ENCODE peak calls at places on chromosomes 16 and 17, in seven cellular contexts. One of them, this sample, is unnamed.

GRCh38 chr17:3715296-3715695 is 8.4 kb upstream of the HASPIN start:
- DNase-seq in uterus: no peak
- DNase-seq in NCI-H1105 treated with DMSO at 0.1 percent for 48 hours: no peak
- DNase-seq in heart left ventricle: no peak
- DNase-seq in A549: no peak
- DNase-seq in C1 segment of cervical spinal cord: no peak
- DNase-seq in NCI-H460: no peak
- DNase-seq in this sample: no peak

GRCh38 chr17:67615011-67615561 is 102.7 kb upstream of the NOL11 start:
- DNase-seq in uterus: no peak
- DNase-seq in NCI-H1105 treated with DMSO at 0.1 percent for 48 hours: peak
- DNase-seq in heart left ventricle: no peak
- DNase-seq in A549: no peak
- DNase-seq in C1 segment of cervical spinal cord: no peak
- DNase-seq in NCI-H460: no peak
- DNase-seq in this sample: peak

GRCh38 chr17:35684046-35684802 is 47.2 kb upstream of the RASL10B start:
- DNase-seq in uterus: no peak
- DNase-seq in NCI-H1105 treated with DMSO at 0.1 percent for 48 hours: no peak
- DNase-seq in heart left ventricle: no peak
- DNase-seq in A549: no peak
- DNase-seq in C1 segment of cervical spinal cord: no peak
- DNase-seq in NCI-H460: no peak
- DNase-seq in this sample: no peak

GRCh38 chr17:45902892-45903346 is 8.6 kb downstream of the MAPT start:
- DNase-seq in uterus: no peak
- DNase-seq in NCI-H1105 treated with DMSO at 0.1 percent for 48 hours: peak
- DNase-seq in heart left ventricle: no peak
- DNase-seq in A549: no peak
- DNase-seq in C1 segment of cervical spinal cord: no peak
- DNase-seq in NCI-H460: no peak
- DNase-seq in this sample: peak

GRCh38 chr16:3264137-3265036 is 8.0 kb upstream of the MEFV start:
- DNase-seq in uterus: peak
- DNase-seq in NCI-H1105 treated with DMSO at 0.1 percent for 48 hours: peak
- DNase-seq in heart left ventricle: peak
- DNase-seq in A549: peak
- DNase-seq in C1 segment of cervical spinal cord: peak
- DNase-seq in NCI-H460: peak
- DNase-seq in this sample: peak

GRCh38 chr17:860805-861204 is 78.7 kb downstream of the MRM3 start:
- DNase-seq in uterus: no peak
- DNase-seq in NCI-H1105 treated with DMSO at 0.1 percent for 48 hours: no peak
- DNase-seq in heart left ventricle: no peak
- DNase-seq in A549: no peak
- DNase-seq in C1 segment of cervical spinal cord: no peak
- DNase-seq in NCI-H460: no peak
- DNase-seq in this sample: no peak

GRCh38 chr17:21354796-21355385 is 21.3 kb upstream of the KCNJ12 start:
- DNase-seq in uterus: no peak
- DNase-seq in NCI-H1105 treated with DMSO at 0.1 percent for 48 hours: no peak
- DNase-seq in heart left ventricle: peak
- DNase-seq in A549: no peak
- DNase-seq in C1 segment of cervical spinal cord: no peak
- DNase-seq in NCI-H460: no peak
- DNase-seq in this sample: no peak

GRCh38 chr16:21611546-21612384 is 12.4 kb downstream of the METTL9 start:
- DNase-seq in uterus: no peak
- DNase-seq in NCI-H1105 treated with DMSO at 0.1 percent for 48 hours: no peak
- DNase-seq in heart left ventricle: no peak
- DNase-seq in A549: no peak
- DNase-seq in C1 segment of cervical spinal cord: no peak
- DNase-seq in NCI-H460: peak
- DNase-seq in this sample: no peak

GRCh38 chr16:77211880-77212735 is 12.9 kb downstream of the SYCE1L start:
- DNase-seq in uterus: peak
- DNase-seq in NCI-H1105 treated with DMSO at 0.1 percent for 48 hours: peak
- DNase-seq in heart left ventricle: peak
- DNase-seq in A549: peak
- DNase-seq in C1 segment of cervical spinal cord: no peak
- DNase-seq in NCI-H460: no peak
- DNase-seq in this sample: peak

GRCh38 chr17:74552037-74552436 is 6.1 kb upstream of the CD300C start:
- DNase-seq in uterus: no peak
- DNase-seq in NCI-H1105 treated with DMSO at 0.1 percent for 48 hours: no peak
- DNase-seq in heart left ventricle: no peak
- DNase-seq in A549: no peak
- DNase-seq in C1 segment of cervical spinal cord: no peak
- DNase-seq in NCI-H460: no peak
- DNase-seq in this sample: no peak

GRCh38 chr17:57522436-57523005 is 222.6 kb downstream of the CCDC182 start:
- DNase-seq in uterus: no peak
- DNase-seq in NCI-H1105 treated with DMSO at 0.1 percent for 48 hours: no peak
- DNase-seq in heart left ventricle: no peak
- DNase-seq in A549: no peak
- DNase-seq in C1 segment of cervical spinal cord: no peak
- DNase-seq in NCI-H460: no peak
- DNase-seq in this sample: no peak

GRCh38 chr16:75527825-75528299 is 8.0 kb downstream of the CHST5 start:
- DNase-seq in uterus: no peak
- DNase-seq in NCI-H1105 treated with DMSO at 0.1 percent for 48 hours: no peak
- DNase-seq in heart left ventricle: no peak
- DNase-seq in A549: no peak
- DNase-seq in C1 segment of cervical spinal cord: no peak
- DNase-seq in NCI-H460: no peak
- DNase-seq in this sample: no peak

GRCh38 chr17:75430159-75430748 is 24.8 kb upstream of the GRB2 start:
- DNase-seq in uterus: no peak
- DNase-seq in NCI-H1105 treated with DMSO at 0.1 percent for 48 hours: no peak
- DNase-seq in heart left ventricle: no peak
- DNase-seq in A549: peak
- DNase-seq in C1 segment of cervical spinal cord: no peak
- DNase-seq in NCI-H460: peak
- DNase-seq in this sample: no peak

GRCh38 chr17:752002-752619 is at the start of gene GEMIN4:
- DNase-seq in uterus: peak
- DNase-seq in NCI-H1105 treated with DMSO at 0.1 percent for 48 hours: peak
- DNase-seq in heart left ventricle: peak
- DNase-seq in A549: peak
- DNase-seq in C1 segment of cervical spinal cord: peak
- DNase-seq in NCI-H460: peak
- DNase-seq in this sample: peak

GRCh38 chr16:57538235-57538711 is 1.9 kb upstream of the CCDC102A start:
- DNase-seq in uterus: peak
- DNase-seq in NCI-H1105 treated with DMSO at 0.1 percent for 48 hours: no peak
- DNase-seq in heart left ventricle: no peak
- DNase-seq in A549: no peak
- DNase-seq in C1 segment of cervical spinal cord: no peak
- DNase-seq in NCI-H460: no peak
- DNase-seq in this sample: no peak

GRCh38 chr16:70635356-70636016 is 10.9 kb upstream of the IL34 start:
- DNase-seq in uterus: no peak
- DNase-seq in NCI-H1105 treated with DMSO at 0.1 percent for 48 hours: no peak
- DNase-seq in heart left ventricle: no peak
- DNase-seq in A549: no peak
- DNase-seq in C1 segment of cervical spinal cord: no peak
- DNase-seq in NCI-H460: no peak
- DNase-seq in this sample: no peak

GRCh38 chr17:7579839-7580630 is 597 bp downstream of the CD68 start:
- DNase-seq in uterus: no peak
- DNase-seq in NCI-H1105 treated with DMSO at 0.1 percent for 48 hours: no peak
- DNase-seq in heart left ventricle: no peak
- DNase-seq in A549: no peak
- DNase-seq in C1 segment of cervical spinal cord: no peak
- DNase-seq in NCI-H460: no peak
- DNase-seq in this sample: no peak

GRCh38 chr17:77223642-77224420 is 83.1 kb downstream of the SEC14L1 start:
- DNase-seq in uterus: no peak
- DNase-seq in NCI-H1105 treated with DMSO at 0.1 percent for 48 hours: no peak
- DNase-seq in heart left ventricle: no peak
- DNase-seq in A549: no peak
- DNase-seq in C1 segment of cervical spinal cord: no peak
- DNase-seq in NCI-H460: no peak
- DNase-seq in this sample: no peak

GRCh38 chr16:14057878-14058382 is 13.2 kb upstream of the MRTFB start:
- DNase-seq in uterus: peak
- DNase-seq in NCI-H1105 treated with DMSO at 0.1 percent for 48 hours: no peak
- DNase-seq in heart left ventricle: no peak
- DNase-seq in A549: no peak
- DNase-seq in C1 segment of cervical spinal cord: no peak
- DNase-seq in NCI-H460: no peak
- DNase-seq in this sample: no peak

GRCh38 chr17:70810609-70811008 is 641.3 kb downstream of the KCNJ2 start:
- DNase-seq in uterus: no peak
- DNase-seq in NCI-H1105 treated with DMSO at 0.1 percent for 48 hours: no peak
- DNase-seq in heart left ventricle: no peak
- DNase-seq in A549: no peak
- DNase-seq in C1 segment of cervical spinal cord: no peak
- DNase-seq in NCI-H460: no peak
- DNase-seq in this sample: no peak

GRCh38 chr17:77279448-77280303 is 138.9 kb downstream of the SEC14L1 start:
- DNase-seq in uterus: no peak
- DNase-seq in NCI-H1105 treated with DMSO at 0.1 percent for 48 hours: no peak
- DNase-seq in heart left ventricle: no peak
- DNase-seq in A549: no peak
- DNase-seq in C1 segment of cervical spinal cord: no peak
- DNase-seq in NCI-H460: no peak
- DNase-seq in this sample: no peak

GRCh38 chr17:556431-556995 is 158.1 kb downstream of the VPS53 start:
- DNase-seq in uterus: no peak
- DNase-seq in NCI-H1105 treated with DMSO at 0.1 percent for 48 hours: no peak
- DNase-seq in heart left ventricle: no peak
- DNase-seq in A549: no peak
- DNase-seq in C1 segment of cervical spinal cord: no peak
- DNase-seq in NCI-H460: no peak
- DNase-seq in this sample: no peak

GRCh38 chr16:24348511-24349290 is 92.6 kb downstream of the CACNG3 start:
- DNase-seq in uterus: no peak
- DNase-seq in NCI-H1105 treated with DMSO at 0.1 percent for 48 hours: no peak
- DNase-seq in heart left ventricle: no peak
- DNase-seq in A549: no peak
- DNase-seq in C1 segment of cervical spinal cord: no peak
- DNase-seq in NCI-H460: no peak
- DNase-seq in this sample: no peak

GRCh38 chr16:84175351-84176081 is 11.3 kb downstream of the TAF1C start:
- DNase-seq in uterus: peak
- DNase-seq in NCI-H1105 treated with DMSO at 0.1 percent for 48 hours: peak
- DNase-seq in heart left ventricle: no peak
- DNase-seq in A549: peak
- DNase-seq in C1 segment of cervical spinal cord: no peak
- DNase-seq in NCI-H460: no peak
- DNase-seq in this sample: peak

This sample was measured in NCI-H1092 treated with DMSO at 0.1 percent for 48 hours.